ENCODE peak calls at places on chromosomes 3 and 15, in seven cellular contexts. P is NCI-H1092; Z is esophagus muscularis mucosa; R is effector memory CD4-positive, alpha-beta T cell; B is activated gamma-delta T cell treated with anti-CD3 and anti-CD28 coated beads, Interleukin-2, amount 50 U/mL, for 16 hours; A is tibial nerve; T is mesothelial cell of epicardium. M is an unnamed sample.

GRCh38 chr15:58438956-58439355 is 7.2 kb downstream of the LIPC start:
- DNase-seq in B (no peak), P (peak), R (no peak), T (no peak), Z (no peak), A (no peak), M (peak)

GRCh38 chr3:100125539-100125938 is 11.2 kb upstream of the FILIP1L start:
- DNase-seq in T (no peak), A (no peak), B (no peak), Z (no peak), R (no peak), P (no peak), M (no peak)

GRCh38 chr15:77864211-77865105 is 213.1 kb downstream of the TBC1D2B start:
- DNase-seq in A (no peak), T (no peak), P (no peak), R (no peak), B (no peak), Z (no peak), M (no peak)

GRCh38 chr3:31341130-31341529 is 191.6 kb upstream of the STT3B start:
- DNase-seq in R (no peak), T (no peak), A (no peak), P (no peak), Z (no peak), B (no peak), M (no peak)

GRCh38 chr3:52302426-52303185 is 13.5 kb upstream of the DNAH1 start:
- DNase-seq in R (no peak), Z (no peak), T (no peak), P (no peak), A (no peak), B (no peak), M (peak)

GRCh38 chr3:51966016-51966415 is 1.2 kb downstream of the PCBP4 start:
- DNase-seq in T (no peak), P (no peak), A (no peak), R (no peak), Z (no peak), B (no peak), M (no peak)

GRCh38 chr3:8937064-8938020 is 25.9 kb downstream of the RAD18 start:
- DNase-seq in T (no peak), R (no peak), P (no peak), B (no peak), A (no peak), Z (no peak), M (no peak)

GRCh38 chr3:30633718-30634117 is 27.3 kb downstream of the TGFBR2 start:
- DNase-seq in P (no peak), A (no peak), T (no peak), R (no peak), Z (no peak), B (no peak), M (no peak)

GRCh38 chr3:170414202-170414663 is 4.4 kb upstream of the CLDN11 start:
- DNase-seq in B (no peak), Z (no peak), T (no peak), A (peak), R (no peak), P (peak), M (peak)

GRCh38 chr3:4462641-4463040 is 4.4 kb downstream of the SUMF1 start:
- DNase-seq in P (no peak), A (no peak), R (no peak), B (no peak), Z (no peak), T (no peak), M (no peak)

GRCh38 chr15:25183581-25184330 is 229.0 kb downstream of the SNRPN start:
- DNase-seq in A (no peak), B (no peak), P (no peak), R (no peak), Z (no peak), T (no peak), M (no peak)

GRCh38 chr3:57787867-57788623 is 31.9 kb downstream of the SLMAP start:
- DNase-seq in T (no peak), R (no peak), A (no peak), Z (no peak), P (no peak), B (no peak), M (no peak)

GRCh38 chr3:52299815-52300611 is 12.4 kb downstream of the GLYCTK start:
- DNase-seq in R (no peak), A (no peak), P (peak), Z (no peak), B (no peak), T (no peak), M (no peak)

GRCh38 chr3:11185564-11186317 is 31.4 kb downstream of the HRH1 start:
- DNase-seq in A (peak), B (no peak), P (no peak), R (no peak), T (no peak), Z (peak), M (no peak)

GRCh38 chr3:190205739-190206138 is 85.0 kb upstream of the P3H2 start:
- DNase-seq in B (no peak), P (no peak), A (no peak), Z (no peak), T (no peak), R (no peak), M (no peak)

GRCh38 chr3:128226794-128227399 is 73.6 kb downstream of the EEFSEC start:
- DNase-seq in R (no peak), B (no peak), T (peak), Z (no peak), P (no peak), A (no peak), M (peak)

GRCh38 chr15:23687143-23687470 is at the start of gene NDN:
- DNase-seq in R (no peak), P (no peak), T (peak), Z (no peak), A (no peak), B (no peak), M (peak)

GRCh38 chr3:179961081-179962078 is 75.4 kb downstream of the PEX5L start:
- DNase-seq in R (no peak), P (peak), B (no peak), T (no peak), Z (no peak), A (no peak), M (no peak)

GRCh38 chr3:118817748-118818165 is 216.9 kb downstream of the IGSF11 start:
- DNase-seq in A (peak), R (no peak), Z (peak), T (peak), B (no peak), P (peak), M (peak)

GRCh38 chr3:189841474-189842205 is 210.5 kb downstream of the TP63 start:
- DNase-seq in Z (no peak), B (no peak), T (no peak), P (no peak), A (no peak), R (no peak), M (no peak)

GRCh38 chr15:65724479-65724878 is 67.6 kb downstream of the DENND4A start:
- DNase-seq in R (no peak), T (no peak), P (no peak), A (no peak), Z (no peak), B (no peak), M (no peak)

GRCh38 chr3:5181479-5182141 is 5.9 kb upstream of the EDEM1 start:
- DNase-seq in B (no peak), T (no peak), A (no peak), P (no peak), Z (no peak), R (no peak), M (no peak)

GRCh38 chr15:85646538-85647091 is 148.1 kb downstream of the KLHL25 start:
- DNase-seq in Z (no peak), T (no peak), P (no peak), R (peak), A (no peak), B (peak), M (no peak)

GRCh38 chr15:70827721-70828120 is 26.2 kb downstream of the LARP6 start:
- DNase-seq in Z (no peak), P (no peak), R (no peak), B (no peak), A (no peak), T (peak), M (no peak)

M was measured in D341Med.